ENCODE peak calls at places on chromosome 17, in eight cellular contexts. B, K, F, G, X, N, L and V are unnamed samples.

GRCh38 chr17:75524971-75525805 is at the start of gene LLGL2:
- DNase-seq in B (peak; percentile 78), K (peak; percentile 95), F (peak; percentile 83), G (peak; percentile 88), X (peak; percentile 67), N (peak; percentile 86), L (peak; percentile 88), V (peak; percentile 94)

GRCh38 chr17:69828087-69828486 is 246.9 kb upstream of the KCNJ16 start:
- DNase-seq in B (no peak), K (no peak), F (no peak), G (peak; percentile 44), X (peak; percentile 44), N (no peak), L (no peak), V (no peak)

GRCh38 chr17:57940217-57940616 is 15.0 kb downstream of the CUEDC1 start:
- DNase-seq in B (no peak), K (no peak), F (peak; percentile 55), G (no peak), X (no peak), N (no peak), L (no peak), V (peak; percentile 89)

GRCh38 chr17:2346475-2346874 is 9.2 kb downstream of the SGSM2 start:
- DNase-seq in B (no peak), K (no peak), F (no peak), G (no peak), X (no peak), N (no peak), L (no peak), V (peak; percentile 97)

GRCh38 chr17:59202320-59202719 is 7.5 kb upstream of the SMG8 start:
- DNase-seq in B (no peak), K (no peak), F (no peak), G (no peak), X (no peak), N (no peak), L (no peak), V (no peak)

GRCh38 chr17:64313577-64313976 is 50.5 kb upstream of the TEX2 start:
- DNase-seq in B (no peak), K (no peak), F (no peak), G (no peak), X (no peak), N (no peak), L (no peak), V (no peak)

GRCh38 chr17:69802045-69802740 is 272.8 kb upstream of the KCNJ16 start:
- DNase-seq in B (no peak), K (no peak), F (peak; percentile 24), G (no peak), X (peak; percentile 17), N (no peak), L (no peak), V (no peak)

GRCh38 chr17:36879027-36879426 is 58.2 kb upstream of the LHX1 start:
- DNase-seq in B (no peak), K (no peak), F (no peak), G (peak; percentile 17), X (no peak), N (no peak), L (no peak), V (no peak)

GRCh38 chr17:53336281-53336680 is 486.4 kb upstream of the KIF2B start:
- DNase-seq in B (no peak), K (no peak), F (no peak), G (peak; percentile 45), X (no peak), N (no peak), L (no peak), V (no peak)

GRCh38 chr17:59220328-59221158 is at the start of gene GDPD1:
- DNase-seq in B (peak; percentile 98), K (peak; percentile 99), F (peak; percentile 96), G (peak; percentile 86), X (peak; percentile 96), N (peak; percentile 96), L (peak; percentile 96), V (peak; percentile 81)